ENCODE peak calls at places on chromosomes 2 and 18, in five cellular contexts. G is BJ, V is bronchial epithelial cell, S is PC-3, N is AG10803. E is an unnamed sample.

GRCh38 chr2:226077031-226077430 is 677.5 kb downstream of the NYAP2 start:
- DNase-seq in G (no peak), V (peak), S (no peak), N (peak), E (no peak)

GRCh38 chr18:35730738-35731370 is 149.3 kb downstream of the GALNT1 start:
- DNase-seq in G (no peak), V (no peak), S (no peak), N (no peak), E (no peak)

GRCh38 chr2:142588269-142588668 is 289.2 kb upstream of the KYNU start:
- DNase-seq in G (no peak), V (no peak), S (peak), N (no peak), E (no peak)

GRCh38 chr18:58862404-58862803 is 2.3 kb upstream of the ZNF532 start:
- DNase-seq in G (no peak), V (no peak), S (no peak), N (no peak), E (no peak)

GRCh38 chr2:25369439-25369838 is 27.7 kb upstream of the DNMT3A start:
- DNase-seq in G (no peak), V (no peak), S (no peak), N (no peak), E (no peak)

GRCh38 chr18:7760967-7761946 is 194.1 kb downstream of the PTPRM start:
- DNase-seq in G (no peak), V (peak), S (no peak), N (no peak), E (no peak)

GRCh38 chr2:48346124-48346536 is 183.8 kb upstream of the STON1 start:
- DNase-seq in G (peak), V (no peak), S (peak), N (peak), E (peak)

GRCh38 chr18:32879497-32879896 is 106.7 kb upstream of the KLHL14 start:
- DNase-seq in G (no peak), V (no peak), S (no peak), N (no peak), E (peak)

GRCh38 chr2:237378650-237379049 is 35.3 kb downstream of the COL6A3 start:
- DNase-seq in G (no peak), V (no peak), S (no peak), N (no peak), E (no peak)

GRCh38 chr2:188965147-188965546 is 9.0 kb upstream of the COL3A1 start:
- DNase-seq in G (no peak), V (no peak), S (no peak), N (no peak), E (no peak)

GRCh38 chr2:47221039-47221438 is 65.9 kb upstream of the STPG4 start:
- DNase-seq in G (no peak), V (no peak), S (peak), N (peak), E (no peak)

GRCh38 chr2:46806526-46806925 is 109.1 kb downstream of the MCFD2 start:
- DNase-seq in G (no peak), V (peak), S (peak), N (peak), E (no peak)

GRCh38 chr18:22470511-22471181 is 52.9 kb upstream of the CTAGE1 start:
- DNase-seq in G (no peak), V (peak), S (peak), N (no peak), E (no peak)

GRCh38 chr2:113128386-113128664 is 927 bp downstream of the IL1RN start:
- DNase-seq in G (no peak), V (no peak), S (no peak), N (no peak), E (no peak)

DNA sequence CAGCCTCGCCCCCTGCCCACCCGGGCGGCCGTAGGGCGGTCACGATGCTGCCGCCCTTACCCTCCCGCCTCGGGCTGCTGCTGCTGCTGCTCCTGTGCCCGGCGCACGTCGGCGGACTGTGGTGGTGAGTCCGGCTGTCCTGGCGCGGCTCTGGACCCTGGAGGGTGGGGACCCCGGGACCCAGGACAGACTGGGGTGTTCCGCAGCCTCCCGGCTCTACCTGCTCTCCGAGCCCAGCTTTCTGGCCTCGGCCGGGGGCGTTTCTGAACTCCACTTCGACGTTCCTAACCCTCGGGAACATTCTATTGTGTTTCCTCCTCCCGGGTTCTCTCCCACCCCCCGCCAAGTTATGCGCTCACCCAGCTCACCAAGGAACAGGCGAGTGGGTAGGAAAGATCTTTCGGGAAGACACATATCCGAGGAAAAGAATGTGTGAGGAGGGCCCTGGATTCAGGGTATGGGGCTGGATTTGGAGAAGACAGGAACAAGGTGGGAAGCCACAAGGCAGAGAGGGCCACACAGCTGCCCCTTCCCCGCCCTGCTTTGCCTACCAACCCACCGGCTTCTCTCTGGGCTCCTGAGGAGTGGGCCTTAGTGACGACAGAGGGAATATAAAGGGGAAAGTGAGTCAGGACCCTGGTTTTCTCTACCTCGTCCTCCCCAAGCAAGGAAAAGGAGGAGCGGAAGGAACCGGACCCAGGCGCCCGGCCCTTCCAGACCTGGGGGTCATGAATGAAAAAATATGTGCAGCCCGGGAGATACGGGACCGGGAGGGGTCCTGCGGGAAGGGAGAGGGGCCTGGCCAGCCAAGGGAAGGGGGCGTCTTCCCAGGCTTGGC is 608 bp downstream of the WNT6 start:
- DNase-seq in G (no peak), V (no peak), S (no peak), N (no peak), E (no peak)
- H3K4me3 ChIP-seq in G (no peak), V (peak), S (peak), N (no peak), E (no peak)

GRCh38 chr2:53787255-53787910 is 539 bp downstream of the ERLEC1 start:
- DNase-seq in G (no peak), V (peak), S (peak), N (peak), E (no peak)
- TF ChIP-seq CTCF in G (no peak), V (peak), S (peak), N (no peak), E (no peak)

GRCh38 chr2:20012032-20012281 is 511 bp downstream of the MATN3 start:
- DNase-seq in G (no peak), V (no peak), S (no peak), N (no peak), E (no peak)
- H3K4me3 ChIP-seq in G (peak), V (peak), S (peak), N (peak), E (peak)

DNA sequence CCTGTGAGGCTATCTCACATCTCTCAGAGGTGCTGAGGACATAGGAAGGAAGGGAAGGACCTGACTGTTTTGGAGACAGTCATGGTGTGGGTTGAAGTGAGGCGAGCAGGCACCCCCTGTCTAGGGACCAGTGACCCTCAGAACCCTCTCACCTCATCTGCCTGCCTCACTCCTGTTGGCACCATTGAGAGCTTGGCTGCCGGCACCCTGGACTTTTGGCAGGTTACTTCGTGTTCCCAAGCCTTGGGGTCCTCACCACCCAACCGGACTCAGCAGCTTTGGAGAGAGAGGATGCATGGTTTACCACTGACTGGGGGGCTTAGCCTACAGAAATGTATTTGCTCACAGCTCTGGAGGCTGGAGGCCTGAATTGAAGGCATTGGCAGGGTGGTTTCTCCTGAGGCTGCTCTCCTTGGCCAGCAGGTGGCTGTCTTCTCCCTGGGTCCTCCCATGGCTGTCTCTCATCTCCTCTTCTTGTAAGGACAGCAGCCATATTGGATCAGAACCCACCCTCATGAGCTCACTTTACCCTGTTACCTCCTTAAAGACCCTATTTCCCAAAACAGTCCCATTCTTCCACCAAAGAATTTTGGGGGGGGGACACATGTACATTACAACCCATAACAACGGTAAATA is 142.0 kb downstream of the TSN start:
- DNase-seq in G (no peak), V (peak), S (peak), N (peak), E (no peak)
- TF ChIP-seq CTCF in G (peak), V (peak), S (peak), N (peak), E (peak)

GRCh38 chr2:44801676-44802408 is 139.7 kb upstream of the SIX3 start:
- DNase-seq in G (no peak), V (no peak), S (no peak), N (no peak), E (no peak)
- H3K4me3 ChIP-seq in G (no peak), V (no peak), S (no peak), N (no peak), E (peak)

DNA sequence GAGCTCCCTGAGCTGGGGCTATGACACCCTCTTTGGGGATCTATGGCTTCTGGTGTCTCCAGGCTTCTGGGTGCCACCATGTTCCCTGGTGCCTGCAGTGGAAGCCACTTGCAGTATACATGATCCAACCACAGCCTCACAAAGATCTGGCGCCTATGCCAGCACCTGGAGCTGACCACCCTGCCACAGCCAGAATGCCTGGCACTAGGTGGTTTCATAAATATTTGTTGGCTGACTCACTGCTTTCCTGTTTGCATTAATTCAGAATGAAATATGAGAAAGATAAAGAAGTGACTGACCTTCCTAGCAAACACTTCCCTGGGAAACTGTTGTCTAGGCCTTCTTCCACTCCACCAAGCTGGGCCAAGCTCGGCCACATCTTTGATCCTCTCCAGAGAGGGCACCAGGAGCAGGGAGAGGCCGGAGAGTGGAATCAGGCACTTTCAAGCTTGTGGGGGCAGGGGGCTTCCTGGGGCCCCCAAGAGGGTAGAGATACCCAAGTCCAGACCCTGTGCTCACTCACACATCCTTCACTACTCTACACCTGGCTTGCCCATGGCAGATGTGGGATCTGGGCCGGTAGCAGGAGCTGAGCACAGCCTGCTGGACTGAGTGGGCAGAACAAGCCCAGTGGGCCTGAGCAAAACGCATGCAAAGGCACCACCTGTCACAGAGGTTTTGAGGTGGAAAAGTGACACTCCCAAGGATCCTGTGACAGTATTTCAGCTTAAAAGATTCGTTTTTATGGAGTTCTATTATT is 565.7 kb downstream of the SLC4A3 start:
- DNase-seq in G (no peak), V (peak), S (peak), N (no peak), E (peak)
- TF ChIP-seq CTCF in G (no peak), V (no peak), S (peak), N (no peak), E (no peak)